ENCODE peak calls at places on chromosomes 7 and 10, in four cellular contexts. Z, S, W and M are unnamed samples.
A peak's percentile ranks its signal among the peaks of the same experiment; 100 is the strongest.

GRCh38 chr10:52066383-52066782 is 247.7 kb upstream of the DKK1 start:
- DNase-seq in Z (no peak), S (no peak), W (no peak), M (no peak)

GRCh38 chr7:111232249-111233084 is 141.5 kb downstream of the LRRN3 start:
- DNase-seq in Z (no peak), S (no peak), W (peak; percentile 12), M (no peak)

GRCh38 chr10:35092851-35093250 is 2.7 kb upstream of the CUL2 start:
- DNase-seq in Z (no peak), S (no peak), W (no peak), M (no peak)

GRCh38 chr7:4792537-4793126 is 17.2 kb downstream of the AP5Z1 start:
- DNase-seq in Z (no peak), S (peak; percentile 76), W (no peak), M (no peak)

GRCh38 chr7:69893915-69894314 is 295.6 kb downstream of the AUTS2 start:
- DNase-seq in Z (no peak), S (no peak), W (no peak), M (no peak)

GRCh38 chr7:157573244-157573643 is 236.4 kb downstream of the DNAJB6 start:
- DNase-seq in Z (no peak), S (no peak), W (no peak), M (no peak)

GRCh38 chr10:103745264-103746247 is 109.8 kb downstream of the SH3PXD2A start:
- DNase-seq in Z (no peak), S (no peak), W (peak; percentile 76), M (peak; percentile 56)

GRCh38 chr7:46534593-46535271 is 613.7 kb upstream of the IGFBP3 start:
- DNase-seq in Z (no peak), S (no peak), W (no peak), M (peak; percentile 79)

DNA sequence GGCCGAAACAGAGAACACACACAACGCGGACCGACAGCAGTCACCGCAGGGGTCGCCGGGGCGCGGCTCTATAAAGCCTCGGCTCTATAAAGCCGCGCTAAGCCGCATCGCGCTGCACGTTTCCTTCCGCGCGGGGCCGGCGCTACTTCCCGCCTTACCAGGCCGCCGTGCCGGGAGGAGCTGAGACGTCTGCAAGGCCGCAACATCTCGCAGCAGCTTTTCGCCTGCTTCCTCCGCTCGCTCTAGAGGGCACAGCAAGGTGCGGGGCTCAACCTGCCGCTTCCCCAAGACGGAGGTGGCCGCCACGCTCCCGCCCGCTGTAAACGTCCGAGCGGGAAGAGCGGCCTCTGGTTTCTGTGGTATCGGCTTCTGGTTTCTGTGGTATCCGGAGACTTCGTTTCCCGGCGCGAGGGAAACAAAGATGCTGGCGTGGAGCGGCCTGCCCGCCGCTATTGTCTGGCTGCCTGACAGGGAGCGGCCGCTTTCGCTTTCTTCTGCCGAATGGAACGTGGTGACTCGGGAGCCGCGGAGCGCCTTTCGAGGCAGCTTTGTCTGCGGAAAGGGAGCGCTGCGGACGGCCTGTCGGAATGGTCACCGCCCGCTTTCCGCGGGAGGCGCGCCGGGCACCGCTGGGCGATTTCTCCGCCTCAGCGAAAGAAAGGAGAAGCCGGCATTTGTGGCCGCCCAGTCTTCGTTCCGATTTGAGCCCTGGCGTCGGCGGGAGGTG is 91.8 kb downstream of the SPAG6 start:
- DNase-seq in Z (peak; percentile 81), S (peak; percentile 95), W (peak; percentile 92), M (peak; percentile 88)
- TF ChIP-seq POLR2A in Z (peak; percentile 93), S (peak; percentile 89), W (peak; percentile 62), M (peak; percentile 83)

GRCh38 chr7:15684036-15684815 is 2.3 kb downstream of the MEOX2 start:
- DNase-seq in Z (no peak), S (no peak), W (no peak), M (no peak)

GRCh38 chr7:15684834-15685233 is 1.6 kb downstream of the MEOX2 start:
- DNase-seq in Z (peak; percentile 52), S (peak; percentile 35), W (no peak), M (no peak)

GRCh38 chr7:15686209-15686956 is at the start of gene MEOX2:
- DNase-seq in Z (peak; percentile 80), S (peak; percentile 78), W (no peak), M (peak; percentile 57)

GRCh38 chr7:15686957-15687644 is 618 bp upstream of the MEOX2 start:
- DNase-seq in Z (no peak), S (peak; percentile 35), W (no peak), M (no peak)

GRCh38 chr7:15685358-15686181 is 913 bp downstream of the MEOX2 start:
- DNase-seq in Z (peak; percentile 58), S (peak; percentile 58), W (no peak), M (no peak)
- H3K4me3 ChIP-seq in Z (peak overlapping the region; percentile 60), S (peak overlapping the region; percentile 42), W (no peak overlapping the region), M (peak overlapping the region; percentile 16)

GRCh38 chr10:133359972-133360610 is 2.3 kb upstream of the FUOM start:
- DNase-seq in Z (no peak), S (no peak), W (no peak), M (peak; percentile 67)
- H3K36me3 ChIP-seq in Z (peaks cover 48% of the 10 kb centered on the region), S (no peaks in the 10 kb centered on the region), W (no peaks in the 10 kb centered on the region), M (no peaks in the 10 kb centered on the region)

DNA sequence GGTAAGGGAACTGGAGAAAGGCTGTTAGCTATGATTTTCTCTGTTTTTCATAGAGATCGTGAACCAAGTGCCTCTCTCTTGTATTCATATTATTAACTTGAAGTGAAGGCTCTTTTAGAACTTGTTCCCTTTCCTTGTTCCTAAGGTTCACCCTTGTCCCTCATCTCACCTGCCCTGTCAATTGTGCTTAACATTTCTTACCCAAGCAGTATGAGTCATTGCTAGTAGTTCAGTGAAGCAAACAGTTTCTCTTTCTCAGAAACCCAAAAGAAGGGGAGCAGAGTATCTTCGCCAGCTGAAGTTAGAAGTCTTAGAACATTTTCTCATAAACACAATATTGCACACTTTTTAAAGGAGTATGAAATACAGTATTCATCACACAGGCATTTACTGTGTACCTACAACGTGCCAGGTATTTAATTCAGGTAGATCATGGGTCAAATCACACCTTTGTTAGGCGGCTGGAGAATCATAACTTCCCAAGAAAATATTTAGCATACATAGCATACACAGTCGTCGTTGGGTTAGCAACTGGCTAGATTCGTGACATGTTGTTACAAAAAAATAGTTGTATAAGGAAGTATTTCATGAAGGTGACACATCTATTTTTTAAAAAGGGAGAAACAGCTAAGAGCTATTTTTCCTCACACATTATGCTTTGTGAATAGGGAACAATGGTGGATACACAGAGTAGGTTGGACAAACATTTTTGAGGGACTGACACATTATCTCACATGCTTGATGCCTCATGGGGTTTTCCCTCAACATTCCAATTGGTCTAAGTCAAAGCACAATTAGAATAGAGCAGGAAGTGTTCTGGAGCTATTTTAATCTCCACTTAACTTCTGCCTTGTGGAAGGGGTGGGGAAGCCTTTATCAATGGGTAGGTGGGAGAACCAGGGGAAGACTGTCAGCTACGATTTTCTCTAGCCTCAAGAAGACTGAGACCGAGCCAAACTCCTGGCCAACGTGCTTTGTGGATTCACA is 13.2 kb downstream of the HDAC9 start:
- DNase-seq in Z (no peak), S (no peak), W (peak; percentile 66), M (no peak)
- TF ChIP-seq POLR2A in Z (no peak), S (no peak), W (no peak), M (no peak)

DNA sequence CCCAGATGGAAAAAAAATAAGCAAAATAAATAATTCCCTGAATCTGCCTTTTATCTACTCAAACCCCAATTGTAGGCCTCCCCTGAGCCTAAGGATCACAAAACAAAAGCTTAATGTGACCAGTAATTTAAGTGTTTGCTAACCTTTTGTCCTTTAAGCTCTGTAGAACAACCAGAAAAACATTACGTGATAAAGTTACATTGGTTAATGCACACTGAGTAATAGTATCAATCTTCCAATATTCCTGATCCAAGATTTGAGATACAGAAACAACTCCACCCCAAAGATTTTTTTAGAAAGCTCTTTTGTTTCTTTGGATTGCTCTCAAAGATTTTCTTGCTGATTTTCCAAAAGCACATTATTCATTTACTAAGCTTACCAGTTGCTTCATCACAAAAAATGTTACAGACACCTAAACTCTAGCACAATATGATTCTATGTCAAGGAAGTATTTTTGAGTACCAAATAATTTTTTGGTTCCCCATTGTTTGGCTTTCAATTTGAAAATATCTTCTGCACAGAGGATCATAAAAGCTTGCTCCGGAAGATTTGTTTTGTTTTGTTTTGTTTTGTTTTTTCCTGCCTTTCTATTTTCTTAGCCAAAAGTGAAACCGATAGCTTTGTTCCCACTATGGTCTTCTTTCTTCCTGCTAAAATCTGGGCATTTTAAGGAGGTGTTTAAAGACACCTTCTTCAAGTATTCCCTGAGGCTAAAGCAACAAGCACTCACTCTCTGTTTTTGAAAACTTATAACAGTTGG is 54.2 kb downstream of the TRIL start:
- DNase-seq in Z (no peak), S (no peak), W (no peak), M (no peak)
- H3K4me3 ChIP-seq in Z (no peak overlapping the region), S (peak overlapping the region; percentile 18), W (no peak overlapping the region), M (peak overlapping the region; percentile 1)

GRCh38 chr7:141666071-141666470 is 35.9 kb downstream of the DENND11 start:
- DNase-seq in Z (no peak), S (no peak), W (no peak), M (no peak)

GRCh38 chr7:141664450-141664849 is 37.5 kb downstream of the DENND11 start:
- DNase-seq in Z (no peak), S (no peak), W (no peak), M (peak; percentile 82)

GRCh38 chr7:141671705-141672496 is 30.1 kb downstream of the DENND11 start:
- DNase-seq in Z (no peak), S (no peak), W (no peak), M (no peak)

GRCh38 chr7:141665208-141666035 is 36.5 kb downstream of the DENND11 start:
- DNase-seq in Z (no peak), S (no peak), W (no peak), M (no peak)

GRCh38 chr7:141668853-141669252 is 33.1 kb downstream of the DENND11 start:
- DNase-seq in Z (no peak), S (no peak), W (no peak), M (no peak)
- H3K36me3 ChIP-seq in Z (peaks cover 66% of the 10 kb centered on the region), S (no peaks in the 10 kb centered on the region), W (peaks cover 3% of the 10 kb centered on the region), M (peaks cover 35% of the 10 kb centered on the region)

DNA sequence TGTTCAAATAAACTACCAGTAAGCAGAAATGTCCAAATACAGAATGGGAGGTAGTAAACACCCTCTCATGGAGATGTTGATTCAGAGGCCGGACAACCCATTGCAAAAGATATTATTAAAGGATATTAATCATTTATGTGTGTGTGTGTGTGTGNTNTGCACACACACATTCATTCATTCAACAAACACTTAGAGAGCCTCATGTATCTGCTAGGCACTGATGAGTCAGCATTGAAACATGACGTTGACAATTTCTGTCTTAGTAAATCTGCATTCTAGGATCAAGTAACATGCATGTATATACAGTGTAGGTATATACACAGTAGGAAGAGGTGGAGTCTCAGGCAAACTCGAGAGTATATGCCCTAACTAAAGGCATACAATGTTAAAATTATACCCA is 187.0 kb downstream of the ZNF365 start:
- DNase-seq in Z (no peak), S (no peak), W (no peak), M (no peak)
- TF ChIP-seq POLR2A in Z (no peak), S (no peak), W (no peak), M (no peak)

DNA sequence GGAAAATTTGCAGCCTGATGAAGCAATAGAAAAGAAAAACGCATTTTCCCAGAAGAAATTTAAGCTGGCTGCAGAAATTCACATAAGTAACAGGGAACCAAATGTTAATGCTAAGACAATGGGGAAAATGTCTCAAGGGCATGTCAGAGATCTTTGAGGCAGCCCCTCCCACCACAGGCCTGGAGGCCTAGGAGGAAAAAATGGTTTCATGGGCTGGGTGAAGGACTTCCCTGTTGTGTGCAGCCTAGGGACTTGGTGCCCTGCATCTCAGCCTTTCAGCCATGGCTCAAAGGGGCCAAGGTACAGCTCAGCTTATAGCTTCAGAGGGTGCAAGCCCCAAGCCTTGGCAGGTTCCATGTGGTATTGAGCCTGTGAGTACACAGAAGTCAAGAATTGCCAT is 476.1 kb upstream of the DPP6 start:
- DNase-seq in Z (no peak), S (no peak), W (no peak), M (no peak)
- H3K4me3 ChIP-seq in Z (no peak overlapping the region), S (no peak overlapping the region), W (no peak overlapping the region), M (no peak overlapping the region)